ENCODE peak calls at places on chromosomes 3 and 15, in nine cellular contexts. H is T-helper 9 cell; G is stimulated activated CD4-positive, alpha-beta T cell treated with anti-CD3 and anti-CD28 coated beads, TNF-alpha, amount 100 ng/mL, for 4 hours; V is glutamatergic neuron; D is progenitor cell of endocrine pancreas; E is dermis blood vessel endothelial cell; T is M059J; C is HEK293T; O is AG20443. Z is an unnamed sample.
A peak's percentile ranks its signal among the peaks of the same experiment; 100 is the strongest.

GRCh38 chr15:29822685-29823459 is 604 bp upstream of the TJP1 start:
- DNase-seq in H (no peak), G (no peak), V (peak; percentile 62), D (peak; percentile 44), E (peak; percentile 89), T (peak; percentile 81), C (peak; percentile 21), O (peak; percentile 86), Z (peak; percentile 79)

GRCh38 chr3:169699536-169700050 is 36.1 kb upstream of the MECOM start:
- DNase-seq in H (no peak), G (no peak), V (no peak), D (no peak), E (peak; percentile 52), T (peak; percentile 11), C (no peak), O (no peak), Z (peak; percentile 52)

GRCh38 chr3:53812434-53812833 is 33.8 kb downstream of the CHDH start:
- DNase-seq in H (no peak), G (no peak), V (peak; percentile 6), D (no peak), E (no peak), T (no peak), C (no peak), O (no peak), Z (no peak)

GRCh38 chr3:82633319-82633718 is 871.9 kb upstream of the GBE1 start:
- DNase-seq in H (no peak), G (no peak), V (no peak), D (no peak), E (no peak), T (no peak), C (no peak), O (no peak), Z (no peak)

GRCh38 chr15:93072440-93073394 is 16.3 kb downstream of the RGMA start:
- DNase-seq in H (no peak), G (no peak), V (peak; percentile 82), D (peak; percentile 68), E (peak; percentile 47), T (peak; percentile 55), C (peak; percentile 87), O (peak; percentile 90), Z (peak; percentile 77)

GRCh38 chr3:53473422-53473821 is 21.0 kb upstream of the CACNA1D start:
- DNase-seq in H (no peak), G (no peak), V (no peak), D (no peak), E (no peak), T (no peak), C (no peak), O (no peak), Z (no peak)

GRCh38 chr3:126816323-126816722 is 112.3 kb downstream of the CHCHD6 start:
- DNase-seq in H (no peak), G (no peak), V (no peak), D (no peak), E (no peak), T (no peak), C (no peak), O (no peak), Z (no peak)

GRCh38 chr3:35417080-35417479 is 222.2 kb upstream of the ARPP21 start:
- DNase-seq in H (no peak), G (no peak), V (no peak), D (no peak), E (no peak), T (no peak), C (no peak), O (no peak), Z (no peak)

GRCh38 chr15:88383354-88383753 is 83.8 kb downstream of the MRPL46 start:
- DNase-seq in H (no peak), G (no peak), V (no peak), D (no peak), E (no peak), T (no peak), C (no peak), O (no peak), Z (no peak)